ENCODE peak calls at places on chromosomes 3 and 15, in four cellular contexts. A, J, Q and G are unnamed samples.

GRCh38 chr3:136184703-136185102 is 11.4 kb downstream of the MSL2 start:
- DNase-seq in J (no peak), Q (no peak), A (no peak), G (no peak)

GRCh38 chr3:53749428-53749827 is 96.8 kb downstream of the CHDH start:
- DNase-seq in Q (no peak), A (no peak), J (no peak), G (no peak)

GRCh38 chr3:136186330-136186729 is 9.8 kb downstream of the MSL2 start:
- DNase-seq in J (peak), Q (no peak), A (no peak), G (peak)

GRCh38 chr3:191244242-191244867 is 45.3 kb downstream of the OSTN start:
- DNase-seq in A (no peak), J (peak), Q (peak), G (no peak)

GRCh38 chr15:70142072-70142321 is 44.3 kb upstream of the TLE3 start:
- DNase-seq in J (peak), Q (no peak), A (no peak), G (no peak)

GRCh38 chr15:66850078-66850991 is 148.3 kb downstream of the SMAD6 start:
- DNase-seq in A (no peak), Q (no peak), J (peak), G (no peak)

GRCh38 chr3:13002398-13003124 is 70.7 kb downstream of the IQSEC1 start:
- DNase-seq in A (no peak), Q (no peak), J (no peak), G (no peak)

GRCh38 chr15:68814596-68814995 is 6.1 kb downstream of the ANP32A start:
- DNase-seq in J (no peak), A (no peak), Q (no peak), G (no peak)

GRCh38 chr3:31145062-31145461 is 250.6 kb upstream of the GADL1 start:
- DNase-seq in A (no peak), J (no peak), Q (no peak), G (no peak)

GRCh38 chr3:141367038-141367730 is 1.1 kb upstream of the ZBTB38 start:
- DNase-seq in J (peak), A (peak), Q (peak), G (no peak)

GRCh38 chr3:71859128-71859519 is 74.2 kb upstream of the PROK2 start:
- DNase-seq in J (peak), Q (no peak), A (no peak), G (peak)

GRCh38 chr3:50323092-50323600 is 601 bp upstream of the HYAL2 start:
- DNase-seq in J (peak), A (no peak), Q (no peak), G (no peak)

GRCh38 chr3:72523409-72524172 is 324.7 kb downstream of the SHQ1 start:
- DNase-seq in A (no peak), J (peak), Q (peak), G (no peak)

GRCh38 chr3:32947466-32948238 is 3.8 kb upstream of the CCR4 start:
- DNase-seq in J (peak), Q (peak), A (peak), G (peak)

GRCh38 chr3:49351521-49352011 is 6.6 kb downstream of the GPX1 start:
- DNase-seq in A (peak), J (peak), Q (peak), G (peak)

GRCh38 chr3:12796171-12797123 is at the start of gene CAND2:
- DNase-seq in Q (no peak), A (peak), J (peak), G (no peak)

GRCh38 chr15:60328852-60329443 is 68.8 kb downstream of the ANXA2 start:
- DNase-seq in J (peak), A (no peak), Q (peak), G (peak)

GRCh38 chr3:165852150-165852549 is 14.9 kb upstream of the BCHE start:
- DNase-seq in Q (no peak), J (no peak), A (no peak), G (no peak)

GRCh38 chr3:52670621-52671521 is 14.8 kb downstream of the PBRM1 start:
- DNase-seq in A (peak), J (peak), Q (peak), G (peak)

GRCh38 chr3:38138347-38139190 is at the start of gene MYD88:
- DNase-seq in J (peak), A (peak), Q (peak), G (peak)

GRCh38 chr3:52153389-52154096 is 680 bp downstream of the POC1A start:
- DNase-seq in J (peak), Q (peak), A (peak), G (peak)

GRCh38 chr15:57156210-57156887 is 220.0 kb upstream of the CGNL1 start:
- DNase-seq in Q (no peak), J (no peak), A (no peak), G (no peak)

GRCh38 chr3:48847586-48848423 is at the start of gene PRKAR2A:
- DNase-seq in A (peak), Q (peak), J (peak), G (peak)

GRCh38 chr3:114928989-114929620 is 218.0 kb downstream of the ZBTB20 start:
- DNase-seq in J (no peak), A (no peak), Q (no peak), G (no peak)

GRCh38 chr15:101169457-101170071 is 82.3 kb downstream of the CHSY1 start:
- DNase-seq in A (no peak), J (no peak), Q (no peak), G (no peak)

GRCh38 chr3:141913150-141913811 is 36.8 kb downstream of the ATP1B3 start:
- DNase-seq in Q (peak), J (peak), A (peak), G (peak)

GRCh38 chr15:83515171-83515570 is 68.0 kb downstream of the SH3GL3 start:
- DNase-seq in A (no peak), Q (no peak), J (no peak), G (no peak)

GRCh38 chr3:13025090-13025489 is 48.1 kb downstream of the IQSEC1 start:
- DNase-seq in A (peak), Q (no peak), J (peak), G (no peak)

GRCh38 chr15:90560229-90560771 is 30.6 kb downstream of the CRTC3 start:
- DNase-seq in J (no peak), Q (no peak), A (peak), G (no peak)

GRCh38 chr3:182913889-182914288 is 66.4 kb downstream of the DCUN1D1 start:
- DNase-seq in Q (no peak), A (no peak), J (peak), G (no peak)

GRCh38 chr3:23079976-23080375 is 123.2 kb upstream of the UBE2E2 start:
- DNase-seq in Q (peak), A (no peak), J (no peak), G (no peak)

GRCh38 chr15:57216288-57216687 is 160.0 kb upstream of the CGNL1 start:
- DNase-seq in J (peak), Q (peak), A (peak), G (no peak)

GRCh38 chr3:159740054-159740453 is 248.6 kb upstream of the IL12A start:
- DNase-seq in A (no peak), J (no peak), Q (no peak), G (no peak)

GRCh38 chr3:13451301-13451673 is 28.8 kb upstream of the HDAC11 start:
- DNase-seq in J (peak), Q (no peak), A (no peak), G (no peak)

GRCh38 chr3:129003578-129004112 is 2.5 kb downstream of the EFCC1 start:
- DNase-seq in Q (peak), A (no peak), J (peak), G (peak)

GRCh38 chr15:62739082-62739481 is 303.5 kb upstream of the TPM1 start:
- DNase-seq in A (peak), J (no peak), Q (no peak), G (no peak)

GRCh38 chr3:30670292-30670691 is 63.9 kb downstream of the TGFBR2 start:
- DNase-seq in A (no peak), Q (no peak), J (no peak), G (no peak)